ENCODE peak calls at places on chromosomes 13 and 19, in five cellular contexts. C is AG09319, S is cardiac fibroblast, I is RWPE1, K is right lobe of liver. D is an unnamed sample.

GRCh38 chr13:110484290-110485048 is 77.1 kb downstream of the RAB20 start:
- DNase-seq in C (no peak), S (no peak), I (no peak), K (no peak), D (no peak)

GRCh38 chr13:49669735-49670309 is 21.5 kb downstream of the EBPL start:
- DNase-seq in C (peak), S (peak), I (peak), K (peak), D (peak)

GRCh38 chr13:36031490-36031889 is 99.7 kb downstream of the DCLK1 start:
- DNase-seq in C (no peak), S (no peak), I (no peak), K (no peak), D (no peak)

GRCh38 chr19:57512845-57513244 is 13.1 kb downstream of the ZNF773 start:
- DNase-seq in C (no peak), S (peak), I (no peak), K (no peak), D (no peak)

GRCh38 chr13:98484289-98485219 is 92.4 kb downstream of the STK24 start:
- DNase-seq in C (peak), S (peak), I (peak), K (peak), D (peak)

GRCh38 chr13:33224191-33224590 is 61.4 kb downstream of the STARD13 start:
- DNase-seq in C (no peak), S (no peak), I (no peak), K (no peak), D (no peak)

GRCh38 chr19:10289167-10289835 is 451 bp upstream of the ICAM5 start:
- DNase-seq in C (no peak), S (no peak), I (peak), K (no peak), D (no peak)

GRCh38 chr19:29615891-29616425 is 9.9 kb downstream of the POP4 start:
- DNase-seq in C (no peak), S (no peak), I (no peak), K (no peak), D (no peak)

GRCh38 chr19:50516456-50516855 is 2.7 kb upstream of the ASPDH start:
- DNase-seq in C (no peak), S (no peak), I (no peak), K (no peak), D (no peak)

GRCh38 chr13:113065406-113066141 is 40.0 kb upstream of the F7 start:
- DNase-seq in C (no peak), S (no peak), I (no peak), K (no peak), D (no peak)

GRCh38 chr13:113518080-113518803 is 27.7 kb upstream of the DCUN1D2 start:
- DNase-seq in C (no peak), S (no peak), I (no peak), K (no peak), D (no peak)

GRCh38 chr19:17893766-17894165 is 22.0 kb downstream of the SLC5A5 start:
- DNase-seq in C (no peak), S (no peak), I (no peak), K (no peak), D (no peak)

GRCh38 chr13:113819731-113820715 is 43.9 kb downstream of the GAS6 start:
- DNase-seq in C (no peak), S (no peak), I (no peak), K (peak), D (no peak)

GRCh38 chr13:91468301-91468700 is 69.9 kb downstream of the GPC5 start:
- DNase-seq in C (no peak), S (no peak), I (peak), K (no peak), D (no peak)

GRCh38 chr13:37316935-37317334 is 211.5 kb upstream of the CSNK1A1L start:
- DNase-seq in C (no peak), S (no peak), I (no peak), K (no peak), D (no peak)

GRCh38 chr13:73075546-73075945 is 16.7 kb downstream of the KLF5 start:
- DNase-seq in C (no peak), S (no peak), I (no peak), K (no peak), D (no peak)

GRCh38 chr13:40235160-40235796 is 431.2 kb downstream of the FOXO1 start:
- DNase-seq in C (peak), S (no peak), I (no peak), K (no peak), D (no peak)

GRCh38 chr13:95494082-95494681 is 58.3 kb upstream of the CLDN10 start:
- DNase-seq in C (peak), S (peak), I (peak), K (no peak), D (no peak)

GRCh38 chr19:9923440-9923839 is 12.9 kb downstream of the OLFM2 start:
- DNase-seq in C (no peak), S (no peak), I (no peak), K (no peak), D (no peak)

DNA sequence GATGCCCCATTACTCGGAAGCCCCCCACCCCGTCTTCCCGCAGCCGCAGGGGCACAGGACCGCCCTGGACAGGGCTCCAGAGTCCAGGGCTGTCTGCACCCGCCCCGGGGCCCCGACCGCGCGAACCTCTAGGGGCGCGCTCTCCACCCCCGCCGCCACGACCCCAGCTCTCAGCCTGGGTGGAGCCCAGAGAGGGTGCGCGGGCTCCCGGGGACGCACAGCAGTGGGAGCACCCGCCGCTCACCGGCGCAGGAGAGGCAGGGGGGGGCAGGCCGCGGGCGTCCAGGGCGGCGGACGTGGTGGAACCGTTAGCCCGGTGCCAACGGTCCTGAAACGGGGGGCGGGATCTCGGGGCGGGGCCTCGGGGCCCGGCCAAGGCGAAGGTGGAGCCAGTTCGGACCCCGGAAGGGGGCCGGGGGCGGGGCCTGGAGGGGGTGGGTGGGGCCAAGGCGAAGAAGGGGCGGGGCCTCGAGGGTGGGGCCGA is at the start of gene ATP8B3:
- DNase-seq in C (no peak), S (no peak), I (peak), K (no peak), D (no peak)
- TF ChIP-seq CTCF in C (peak), S (no peak), I (peak), K (peak), D (peak)

DNA sequence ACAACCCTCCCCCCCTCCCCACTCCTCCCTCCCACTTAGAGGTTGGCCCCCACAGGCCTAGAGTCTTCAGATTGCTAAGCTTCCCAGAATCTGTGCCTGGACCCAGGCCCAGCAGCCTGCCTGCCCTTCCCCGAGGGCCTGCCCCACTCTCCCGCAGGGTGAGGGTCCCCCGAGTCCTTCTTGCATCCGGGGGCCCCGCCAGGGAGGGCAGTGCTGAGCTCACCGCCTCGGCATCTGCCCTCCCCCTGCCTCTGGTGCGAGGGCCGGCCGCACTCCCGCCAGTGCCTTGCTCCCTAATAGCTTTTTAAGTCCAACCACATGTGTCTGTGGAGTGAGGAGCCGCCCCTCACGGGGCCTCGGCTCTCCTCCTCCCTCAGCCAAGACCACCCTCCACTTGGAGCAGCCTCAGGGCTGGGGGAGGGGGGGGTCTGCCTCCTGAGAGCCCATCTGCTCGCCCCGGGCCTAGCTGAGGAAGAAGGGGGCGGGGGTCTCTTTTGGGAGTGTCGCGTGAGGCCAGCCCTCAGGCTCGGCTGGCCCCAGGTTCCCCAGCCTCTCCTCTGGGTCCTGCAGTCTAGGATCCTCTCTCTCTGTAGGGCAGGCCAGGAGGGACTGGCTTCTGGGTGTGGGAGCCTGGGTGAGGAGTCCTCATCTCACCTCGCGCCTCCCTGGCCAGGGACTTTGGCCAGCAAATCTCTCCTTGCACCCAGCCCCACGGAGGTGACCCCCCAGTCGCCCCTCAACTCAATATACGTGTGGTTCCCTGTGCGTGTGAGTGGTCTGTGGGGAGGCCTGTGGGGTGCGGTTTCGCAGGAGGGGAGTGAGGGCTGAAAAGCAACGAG is 47.2 kb downstream of the LYL1 start:
- DNase-seq in C (peak), S (peak), I (peak), K (no peak), D (peak)
- TF ChIP-seq CTCF in C (no peak), S (no peak), I (no peak), K (no peak), D (no peak)

GRCh38 chr19:37655689-37656491 is 625 bp upstream of the ZFP30 start:
- DNase-seq in C (peak), S (peak), I (peak), K (peak), D (peak)
- TF ChIP-seq CTCF in C (no peak), S (peak), I (no peak), K (no peak), D (no peak)

GRCh38 chr19:45927565-45928261 is 13.1 kb upstream of the NANOS2 start:
- DNase-seq in C (peak), S (peak), I (peak), K (peak), D (peak)
- TF ChIP-seq CTCF in C (no peak), S (no peak), I (peak), K (no peak), D (no peak)

D was measured in mesothelial cell of epicardium.